ENCODE peak calls at places on chromosomes 13 and 19, in nine cellular contexts. U is MM.1S; Y is transverse colon; E is fibroblast of mammary gland; F is activated B cell treated with CpG ODN at 0.5 μM for 24 hours; W is left lung; D is fibroblast of pulmonary artery; C is A673; Z is activated CD8-positive, alpha-beta T cell treated with anti-CD3 and anti-CD28 coated beads for 36 hours. P is an unnamed sample.

GRCh38 chr19:10577951-10578350 is 9.2 kb downstream of the AP1M2 start:
- DNase-seq in U (no peak), Y (no peak), E (no peak), F (no peak), W (no peak), D (no peak), C (no peak), Z (no peak), P (no peak)

GRCh38 chr13:75101997-75102720 is 379.8 kb downstream of the TBC1D4 start:
- DNase-seq in U (no peak), Y (no peak), E (peak), F (no peak), W (no peak), D (peak), C (no peak), Z (no peak), P (peak)

GRCh38 chr19:55467236-55468053 is 2.9 kb upstream of the C19orf85 start:
- DNase-seq in U (peak), Y (peak), E (peak), F (peak), W (peak), D (peak), C (no peak), Z (peak), P (peak)

GRCh38 chr13:62779146-62779545 is 1363.5 kb upstream of the PCDH20 start:
- DNase-seq in U (no peak), Y (no peak), E (no peak), F (no peak), W (no peak), D (no peak), C (no peak), Z (no peak), P (no peak)

GRCh38 chr13:60397693-60398437 is 845 bp downstream of the TDRD3 start:
- DNase-seq in U (peak), Y (peak), E (peak), F (no peak), W (peak), D (peak), C (peak), Z (peak), P (peak)

GRCh38 chr13:98480915-98481510 is 95.9 kb downstream of the STK24 start:
- DNase-seq in U (no peak), Y (peak), E (peak), F (no peak), W (no peak), D (no peak), C (no peak), Z (peak), P (peak)

GRCh38 chr19:49896863-49897621 is at the start of gene IL4I1:
- DNase-seq in U (peak), Y (peak), E (no peak), F (peak), W (no peak), D (peak), C (no peak), Z (peak), P (no peak)

GRCh38 chr19:11821474-11821873 is 7.4 kb downstream of the ZNF440 start:
- DNase-seq in U (no peak), Y (no peak), E (peak), F (no peak), W (no peak), D (peak), C (no peak), Z (peak), P (peak)

GRCh38 chr13:112574476-112575294 is 13.3 kb downstream of the TUBGCP3 start:
- DNase-seq in U (no peak), Y (no peak), E (no peak), F (no peak), W (peak), D (peak), C (no peak), Z (no peak), P (no peak)

GRCh38 chr19:29844891-29845575 is 33.2 kb downstream of the CCNE1 start:
- DNase-seq in U (peak), Y (peak), E (peak), F (peak), W (peak), D (peak), C (peak), Z (peak), P (peak)

GRCh38 chr13:64305246-64305645 is 2889.6 kb upstream of the PCDH20 start:
- DNase-seq in U (no peak), Y (no peak), E (peak), F (no peak), W (no peak), D (peak), C (no peak), Z (no peak), P (peak)

GRCh38 chr19:38877781-38878574 is at the start of gene RINL:
- DNase-seq in U (peak), Y (peak), E (no peak), F (peak), W (peak), D (no peak), C (no peak), Z (peak), P (no peak)

GRCh38 chr13:71801781-71802180 is 65.2 kb downstream of the DACH1 start:
- DNase-seq in U (no peak), Y (no peak), E (no peak), F (no peak), W (no peak), D (no peak), C (peak), Z (no peak), P (no peak)

GRCh38 chr19:34181111-34181864 is 9.0 kb downstream of the LSM14A start:
- DNase-seq in U (no peak), Y (no peak), E (no peak), F (no peak), W (no peak), D (no peak), C (no peak), Z (no peak), P (no peak)

GRCh38 chr13:99931462-99931861 is 40.1 kb downstream of the ZIC5 start:
- DNase-seq in U (no peak), Y (no peak), E (no peak), F (no peak), W (no peak), D (no peak), C (no peak), Z (no peak), P (no peak)

GRCh38 chr19:50238043-50238442 is 34.6 kb downstream of the MYH14 start:
- DNase-seq in U (no peak), Y (no peak), E (no peak), F (no peak), W (no peak), D (no peak), C (no peak), Z (no peak), P (no peak)

GRCh38 chr19:20612711-20613316 is 47.2 kb upstream of the ZNF737 start:
- DNase-seq in U (no peak), Y (no peak), E (no peak), F (no peak), W (no peak), D (no peak), C (no peak), Z (no peak), P (no peak)

GRCh38 chr13:33744589-33745369 is 73.2 kb upstream of the RFC3 start:
- DNase-seq in U (no peak), Y (no peak), E (no peak), F (no peak), W (no peak), D (peak), C (peak), Z (no peak), P (peak)

GRCh38 chr19:52343548-52343947 is 7.5 kb downstream of the ZNF610 start:
- DNase-seq in U (peak), Y (peak), E (peak), F (no peak), W (no peak), D (peak), C (peak), Z (peak), P (no peak)

GRCh38 chr19:31013391-31013975 is 335.8 kb downstream of the TSHZ3 start:
- DNase-seq in U (no peak), Y (no peak), E (no peak), F (no peak), W (no peak), D (no peak), C (peak), Z (no peak), P (no peak)

GRCh38 chr19:11434703-11435056 is 241 bp downstream of the ODAD3 start:
- DNase-seq in U (no peak), Y (no peak), E (no peak), F (no peak), W (no peak), D (no peak), C (no peak), Z (no peak), P (no peak)

DNA sequence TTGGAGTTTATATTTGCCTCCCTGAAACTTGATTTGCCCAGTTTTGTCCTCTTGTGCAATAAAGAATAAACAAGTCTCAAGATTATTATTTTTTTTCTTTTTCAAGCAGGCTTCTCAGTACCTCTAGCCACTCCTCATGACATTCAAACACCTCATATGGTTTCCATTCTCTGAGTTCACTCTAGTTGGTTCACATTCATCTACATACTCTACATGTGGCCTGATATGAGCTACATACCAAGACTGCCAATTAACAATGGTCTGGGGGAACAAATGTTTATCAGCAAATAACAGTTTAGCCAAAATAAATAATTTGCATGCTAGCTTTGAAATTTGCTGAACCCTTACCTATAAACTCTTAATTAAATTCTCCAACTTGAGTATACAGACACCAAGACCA is 22.5 kb downstream of the KCNRG start:
- DNase-seq in U (no peak), Y (no peak), E (no peak), F (no peak), W (no peak), D (no peak), C (no peak), Z (no peak), P (no peak)
- TF ChIP-seq CTCF in U (no peak), Y (no peak), E (no peak), F (no peak), W (no peak), D (no peak), C (no peak), Z (no peak), P (no peak)

GRCh38 chr13:86976521-86977324 is 694.4 kb upstream of the SLITRK5 start:
- DNase-seq in U (no peak), Y (no peak), E (peak), F (no peak), W (no peak), D (no peak), C (no peak), Z (no peak), P (no peak)

GRCh38 chr13:86974251-86974994 is 696.7 kb upstream of the SLITRK5 start:
- DNase-seq in U (no peak), Y (no peak), E (no peak), F (no peak), W (peak), D (no peak), C (no peak), Z (no peak), P (no peak)

GRCh38 chr13:86974995-86975328 is 696.2 kb upstream of the SLITRK5 start:
- DNase-seq in U (no peak), Y (no peak), E (no peak), F (no peak), W (no peak), D (no peak), C (no peak), Z (no peak), P (no peak)
- TF ChIP-seq CTCF in U (no peak), Y (no peak), E (no peak), F (no peak), W (no peak), D (no peak), C (peak), Z (no peak), P (no peak)

GRCh38 chr19:41960973-41961372 is 1.9 kb upstream of the RABAC1 start:
- DNase-seq in U (no peak), Y (no peak), E (no peak), F (no peak), W (no peak), D (no peak), C (no peak), Z (no peak), P (no peak)

GRCh38 chr19:41957838-41958366 is 1.2 kb downstream of the RABAC1 start:
- DNase-seq in U (peak), Y (peak), E (peak), F (no peak), W (no peak), D (peak), C (peak), Z (peak), P (peak)

GRCh38 chr19:41957161-41957837 is 1.8 kb downstream of the RABAC1 start:
- DNase-seq in U (no peak), Y (peak), E (no peak), F (no peak), W (no peak), D (no peak), C (no peak), Z (no peak), P (no peak)

GRCh38 chr19:41958367-41959055 is 610 bp downstream of the RABAC1 start:
- DNase-seq in U (peak), Y (peak), E (peak), F (peak), W (peak), D (peak), C (peak), Z (peak), P (peak)

DNA sequence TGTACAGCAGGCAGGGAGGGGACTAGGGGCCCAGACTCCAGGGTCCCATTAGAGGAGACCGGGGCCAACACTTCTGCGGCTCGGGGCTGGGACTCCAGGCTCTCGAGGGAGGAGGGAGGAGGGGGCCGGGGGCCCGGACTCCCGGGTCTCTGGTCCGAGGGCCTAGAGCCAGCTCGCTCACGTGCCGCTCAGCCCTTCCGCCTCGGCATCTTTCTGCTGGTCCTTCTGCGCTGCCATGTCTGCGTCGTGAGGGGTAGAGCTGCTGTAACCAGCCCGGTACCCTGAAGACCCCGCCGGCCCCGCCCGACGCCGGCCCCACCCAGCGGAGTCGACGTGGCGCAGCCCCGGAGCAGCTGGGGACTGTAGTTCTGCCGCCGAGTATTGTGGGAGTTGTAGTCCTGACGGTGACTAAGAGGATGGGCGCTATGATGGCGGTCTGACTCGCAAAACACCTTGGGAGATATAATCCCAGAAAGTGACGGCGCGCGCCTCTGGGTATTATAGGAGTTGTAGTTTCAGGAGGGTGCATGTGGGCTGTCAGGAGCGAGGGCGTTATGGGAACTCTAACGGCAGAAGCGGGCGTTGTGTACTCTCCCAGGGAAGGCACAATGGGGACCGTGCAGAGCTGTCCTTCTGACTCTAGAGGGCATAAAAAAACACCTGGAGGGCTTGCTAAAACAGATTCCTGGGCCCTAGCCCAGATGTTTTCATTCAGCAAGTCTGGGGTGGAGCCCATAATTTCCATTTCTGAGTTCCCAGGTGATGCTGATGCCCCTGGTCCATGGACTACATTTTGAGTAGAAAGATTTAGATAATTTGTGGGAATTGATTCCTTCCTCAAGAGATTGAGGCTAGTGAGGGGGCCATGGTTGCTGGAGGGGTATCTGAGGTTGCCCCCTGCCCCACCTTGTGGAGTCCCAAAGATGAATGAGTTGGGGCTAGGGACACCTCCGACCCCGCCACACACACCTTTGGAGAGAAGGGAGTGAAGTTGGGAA is at the start of gene RABAC1:
- DNase-seq in U (peak), Y (peak), E (peak), F (peak), W (peak), D (peak), C (peak), Z (peak), P (peak)
- TF ChIP-seq CTCF in U (peak), Y (no peak), E (peak), F (no peak), W (no peak), D (peak), C (peak), Z (peak), P (peak)

DNA sequence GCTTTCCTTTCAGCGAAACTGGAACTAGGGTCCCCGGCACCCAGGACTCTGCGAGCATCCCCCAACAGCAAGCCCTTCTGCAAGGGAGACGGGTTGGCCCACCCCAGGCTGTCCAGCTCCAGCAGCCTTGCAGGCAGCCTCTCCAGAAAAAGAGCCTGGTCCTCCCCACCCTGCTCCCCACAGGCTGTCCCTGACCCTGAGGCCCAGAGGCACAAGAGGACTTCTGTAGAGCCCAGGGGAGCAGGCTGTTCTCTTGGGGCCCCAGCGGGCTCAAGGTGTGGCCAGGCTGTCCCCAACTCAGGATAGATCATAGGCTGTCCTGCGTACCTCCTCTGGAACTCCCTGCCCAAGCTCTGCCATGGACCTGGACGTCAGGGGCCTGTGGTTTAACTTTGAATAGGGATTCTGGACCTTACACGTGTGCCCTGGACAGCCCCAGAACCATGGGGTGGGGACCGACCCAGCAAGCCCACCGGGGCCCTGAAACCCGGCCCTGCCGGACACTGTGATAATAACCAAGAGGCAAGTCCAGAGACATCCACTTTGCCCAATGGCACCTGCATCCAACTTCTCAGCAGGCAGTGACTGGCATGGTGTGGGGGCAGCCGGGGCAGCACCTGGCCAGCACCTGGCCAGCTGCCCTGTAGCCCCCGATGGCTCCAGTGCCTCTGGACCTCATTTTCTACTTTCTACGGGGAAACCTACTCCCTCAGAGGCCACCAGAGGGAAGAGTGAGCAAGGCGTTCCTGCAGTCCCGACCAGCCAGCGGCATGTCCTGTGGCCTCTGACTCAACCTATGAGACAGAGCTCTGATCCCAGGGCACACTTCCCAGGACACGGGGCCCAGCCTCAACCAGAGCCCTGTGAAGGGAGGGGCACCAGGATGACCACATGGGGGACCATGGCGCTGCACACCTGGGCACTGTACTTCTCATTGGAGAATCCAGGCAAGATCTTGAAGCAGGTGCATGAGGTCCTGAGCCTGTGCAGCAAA is 50.9 kb upstream of the TPM4 start:
- DNase-seq in U (peak), Y (peak), E (peak), F (no peak), W (no peak), D (peak), C (no peak), Z (peak), P (peak)
- TF ChIP-seq CTCF in U (peak), Y (peak), E (peak), F (no peak), W (peak), D (peak), C (no peak), Z (no peak), P (peak)